ENCODE peak calls at places on chromosomes 6 and 20, in five cellular contexts. N is stimulated activated CD4-positive, alpha-beta T cell treated with anti-CD3 and anti-CD28 coated beads, Interleukin-1b, Interleukin-23, amount 100 ng/mL, for 4 hours; Q is activated T-helper 1 cell treated with anti-CD3 and anti-CD28 coated beads, Interleukin-12 subunit alpha, Interleukin-12 subunit beta, Interleukin-2, Interleukin-4 antibody, amounts not matched to agents 30 ng/mL and 10 ng/mL and 1 ng/mL, durations not matched to agents 14 hours and 24 hours and 36 hours; B is fibroblast of mammary gland; D is GM12891. Z is an unnamed sample.

GRCh38 chr6:139376604-139377218 is 2.3 kb upstream of the CITED2 start:
- DNase-seq in N (no peak), Q (no peak), B (peak; percentile 52), D (no peak), Z (no peak)

GRCh38 chr20:7856756-7857155 is 83.5 kb downstream of the HAO1 start:
- DNase-seq in N (no peak), Q (no peak), B (peak; percentile 76), D (no peak), Z (no peak)

GRCh38 chr20:36018208-36018988 is 50.0 kb downstream of the CNBD2 start:
- DNase-seq in N (no peak), Q (no peak), B (no peak), D (no peak), Z (no peak)

GRCh38 chr20:49846206-49846807 is 33.7 kb downstream of the SLC9A8 start:
- DNase-seq in N (peak; percentile 55), Q (peak; percentile 42), B (peak; percentile 67), D (peak; percentile 35), Z (peak; percentile 23)

GRCh38 chr6:84284428-84285033 is 57.1 kb upstream of the CEP162 start:
- DNase-seq in N (no peak), Q (no peak), B (peak; percentile 19), D (no peak), Z (no peak)

GRCh38 chr6:13635948-13636658 is 21.0 kb downstream of the NOL7 start:
- DNase-seq in N (no peak), Q (no peak), B (no peak), D (no peak), Z (no peak)

GRCh38 chr6:95518630-95519227 is 58.6 kb upstream of the MANEA start:
- DNase-seq in N (no peak), Q (no peak), B (no peak), D (no peak), Z (no peak)

GRCh38 chr6:142885182-142885867 is 59.7 kb downstream of the HIVEP2 start:
- DNase-seq in N (peak; percentile 50), Q (peak; percentile 45), B (peak; percentile 99), D (no peak), Z (peak; percentile 59)

GRCh38 chr20:859661-860294 is 26.3 kb downstream of the FAM110A start:
- DNase-seq in N (no peak), Q (no peak), B (peak; percentile 3), D (no peak), Z (no peak)

GRCh38 chr6:169020821-169021220 is 232.8 kb downstream of the THBS2 start:
- DNase-seq in N (no peak), Q (no peak), B (no peak), D (no peak), Z (no peak)

GRCh38 chr6:36131517-36132220 is 1.4 kb downstream of the MAPK13 start:
- DNase-seq in N (peak; percentile 35), Q (peak; percentile 37), B (peak; percentile 87), D (peak; percentile 68), Z (no peak)

GRCh38 chr6:31049518-31049917 is 39.2 kb downstream of the MUC22 start:
- DNase-seq in N (no peak), Q (no peak), B (peak; percentile 54), D (no peak), Z (no peak)

GRCh38 chr6:45625191-45625664 is 247.5 kb upstream of the SUPT3H start:
- DNase-seq in N (no peak), Q (no peak), B (peak; percentile 95), D (no peak), Z (no peak)

GRCh38 chr20:24148372-24148771 is 159.8 kb upstream of the GGTLC1 start:
- DNase-seq in N (no peak), Q (no peak), B (no peak), D (no peak), Z (peak; percentile 50)

GRCh38 chr6:21935561-21936028 is 342.0 kb downstream of the SOX4 start:
- DNase-seq in N (no peak), Q (no peak), B (peak; percentile 72), D (no peak), Z (no peak)

GRCh38 chr6:64217721-64218603 is 582.4 kb downstream of the PHF3 start:
- DNase-seq in N (no peak), Q (no peak), B (peak; percentile 72), D (no peak), Z (no peak)

GRCh38 chr6:136784271-136784664 is 8.0 kb downstream of the MAP3K5 start:
- DNase-seq in N (no peak), Q (no peak), B (no peak), D (no peak), Z (no peak)

GRCh38 chr20:6014017-6014416 is 39.8 kb downstream of the LRRN4 start:
- DNase-seq in N (no peak), Q (no peak), B (no peak), D (no peak), Z (no peak)

GRCh38 chr20:58998656-58999055 is 8.4 kb downstream of the CTSZ start:
- DNase-seq in N (no peak), Q (no peak), B (no peak), D (no peak), Z (no peak)

GRCh38 chr6:36798852-36799251 is 40.4 kb downstream of the CPNE5 start:
- DNase-seq in N (no peak), Q (no peak), B (no peak), D (no peak), Z (no peak)

GRCh38 chr6:106477790-106478189 is 117.3 kb downstream of the CRYBG1 start:
- DNase-seq in N (no peak), Q (no peak), B (no peak), D (no peak), Z (no peak)

GRCh38 chr6:138088307-138088744 is 18.9 kb downstream of the PERP start:
- DNase-seq in N (no peak), Q (no peak), B (peak; percentile 90), D (no peak), Z (no peak)

GRCh38 chr6:163335671-163336545 is 78.6 kb upstream of the QKI start:
- DNase-seq in N (no peak), Q (no peak), B (no peak), D (no peak), Z (no peak)

GRCh38 chr6:29627762-29628418 is 5.1 kb downstream of the GABBR1 start:
- DNase-seq in N (peak; percentile 49), Q (no peak), B (peak; percentile 86), D (peak; percentile 49), Z (peak; percentile 26)

GRCh38 chr20:6057139-6057538 is 3.3 kb upstream of the LRRN4 start:
- DNase-seq in N (no peak), Q (no peak), B (no peak), D (no peak), Z (no peak)

GRCh38 chr6:3287308-3287707 is 28.6 kb downstream of the PSMG4 start:
- DNase-seq in N (no peak), Q (no peak), B (peak; percentile 38), D (no peak), Z (no peak)

GRCh38 chr6:3419624-3420272 is 37.1 kb downstream of the SLC22A23 start:
- DNase-seq in N (no peak), Q (no peak), B (peak; percentile 93), D (no peak), Z (no peak)

GRCh38 chr6:89954721-89955148 is 60.5 kb downstream of the GJA10 start:
- DNase-seq in N (no peak), Q (no peak), B (no peak), D (no peak), Z (no peak)

GRCh38 chr20:60365882-60366281 is 407.7 kb downstream of the CDH26 start:
- DNase-seq in N (no peak), Q (no peak), B (no peak), D (no peak), Z (no peak)

GRCh38 chr6:1381397-1382330 is 7.7 kb upstream of the FOXF2 start:
- DNase-seq in N (peak; percentile 41), Q (peak; percentile 41), B (no peak), D (no peak), Z (peak; percentile 48)

GRCh38 chr6:4707011-4707410 is 69.2 kb upstream of the CDYL start:
- DNase-seq in N (no peak), Q (no peak), B (no peak), D (no peak), Z (no peak)

GRCh38 chr6:170416303-170416702 is 109.7 kb downstream of the FAM120B start:
- DNase-seq in N (no peak), Q (no peak), B (no peak), D (no peak), Z (no peak)

GRCh38 chr6:142635130-142635529 is 309.8 kb downstream of the HIVEP2 start:
- DNase-seq in N (no peak), Q (no peak), B (peak; percentile 48), D (no peak), Z (no peak)